ENCODE peak calls at places on chromosomes 12 and 14, in six cellular contexts. V, O, C, F, X and U are unnamed samples.

GRCh38 chr12:50542448-50542847 is 37.7 kb downstream of the DIP2B start:
- DNase-seq in V (no peak), O (peak; percentile 80), C (no peak), F (no peak), X (no peak), U (peak; percentile 18)

GRCh38 chr14:69090187-69090789 is 62.6 kb downstream of the DCAF5 start:
- DNase-seq in V (peak; percentile 35), O (peak; percentile 64), C (no peak), F (peak; percentile 28), X (no peak), U (peak; percentile 27)

GRCh38 chr12:102948941-102949352 is 8.5 kb upstream of the ASCL1 start:
- DNase-seq in V (no peak), O (peak; percentile 47), C (peak; percentile 84), F (peak; percentile 46), X (peak; percentile 62), U (peak; percentile 57)

GRCh38 chr12:114403044-114403689 is 2.8 kb downstream of the TBX5 start:
- DNase-seq in V (no peak), O (peak; percentile 91), C (peak; percentile 44), F (no peak), X (no peak), U (peak; percentile 62)

GRCh38 chr12:132186857-132187620 is 42.8 kb downstream of the NOC4L start:
- DNase-seq in V (peak; percentile 19), O (no peak), C (no peak), F (no peak), X (no peak), U (no peak)

GRCh38 chr12:95318071-95318545 is 100.5 kb downstream of the VEZT start:
- DNase-seq in V (no peak), O (peak; percentile 75), C (no peak), F (no peak), X (no peak), U (no peak)

GRCh38 chr12:25384954-25385216 is 134.2 kb upstream of the KRAS start:
- DNase-seq in V (no peak), O (no peak), C (no peak), F (no peak), X (no peak), U (no peak)

GRCh38 chr12:4857472-4858291 is 52.0 kb upstream of the KCNA1 start:
- DNase-seq in V (peak; percentile 58), O (peak; percentile 83), C (peak; percentile 81), F (peak; percentile 80), X (peak; percentile 77), U (peak; percentile 87)

GRCh38 chr12:998020-998874 is 7.2 kb downstream of the ERC1 start:
- DNase-seq in V (no peak), O (no peak), C (no peak), F (no peak), X (no peak), U (no peak)

GRCh38 chr12:1083888-1084262 is 92.9 kb downstream of the ERC1 start:
- DNase-seq in V (no peak), O (peak; percentile 65), C (no peak), F (no peak), X (no peak), U (no peak)

GRCh38 chr12:272942-273906 is 10.6 kb upstream of the SLC6A13 start:
- DNase-seq in V (no peak), O (no peak), C (no peak), F (no peak), X (no peak), U (no peak)

GRCh38 chr12:54666008-54666407 is 17.8 kb upstream of the DCD start:
- DNase-seq in V (no peak), O (no peak), C (no peak), F (no peak), X (no peak), U (no peak)

GRCh38 chr12:57781241-57781640 is 1.3 kb upstream of the TSFM start:
- DNase-seq in V (no peak), O (no peak), C (no peak), F (no peak), X (no peak), U (no peak)

GRCh38 chr12:104599985-104600712 is 143.4 kb downstream of the CHST11 start:
- DNase-seq in V (no peak), O (no peak), C (no peak), F (no peak), X (no peak), U (no peak)

GRCh38 chr12:63955831-63956685 is 111.6 kb downstream of the SRGAP1 start:
- DNase-seq in V (no peak), O (peak; percentile 80), C (no peak), F (no peak), X (no peak), U (peak; percentile 34)

GRCh38 chr12:1918875-1919236 is 404 bp upstream of the CACNA2D4 start:
- DNase-seq in V (no peak), O (no peak), C (no peak), F (peak; percentile 16), X (no peak), U (no peak)

GRCh38 chr12:106415134-106415533 is 57.6 kb downstream of the POLR3B start:
- DNase-seq in V (no peak), O (peak; percentile 75), C (no peak), F (no peak), X (no peak), U (peak; percentile 45)